ENCODE peak calls at places on chromosome 4, in six cellular contexts. C is transverse colon, X is stomach, H is H1, W is upper lobe of left lung, R is HCT116. N is an unnamed sample.

GRCh38 chr4:120691536-120691935 is 231.0 kb downstream of the PRDM5 start:
- DNase-seq in C (no peak), X (no peak), H (no peak), W (no peak), R (no peak), N (no peak)

GRCh38 chr4:58042176-58042575 is 932.0 kb upstream of the IGFBP7 start:
- DNase-seq in C (no peak), X (no peak), H (no peak), W (no peak), R (no peak), N (no peak)

GRCh38 chr4:140326395-140326993 is 47.0 kb upstream of the SCOC start:
- DNase-seq in C (peak; percentile 14), X (no peak), H (no peak), W (no peak), R (peak; percentile 33), N (no peak)

GRCh38 chr4:156634612-156635011 is 337.0 kb downstream of the PDGFC start:
- DNase-seq in C (no peak), X (no peak), H (no peak), W (no peak), R (no peak), N (no peak)

GRCh38 chr4:187786190-187786589 is 209.4 kb upstream of the ZFP42 start:
- DNase-seq in C (no peak), X (no peak), H (no peak), W (no peak), R (no peak), N (no peak)

GRCh38 chr4:20256381-20256881 is 4.7 kb downstream of the SLIT2 start:
- DNase-seq in C (no peak), X (no peak), H (no peak), W (no peak), R (no peak), N (no peak)

GRCh38 chr4:1682860-1683259 is 1.3 kb downstream of the FAM53A start:
- DNase-seq in C (no peak), X (no peak), H (no peak), W (no peak), R (no peak), N (no peak)

GRCh38 chr4:153929651-153930050 is 140.8 kb upstream of the SFRP2 start:
- DNase-seq in C (no peak), X (no peak), H (no peak), W (no peak), R (no peak), N (no peak)

GRCh38 chr4:924107-925096 is 7.7 kb downstream of the GAK start:
- DNase-seq in C (peak; percentile 33), X (no peak), H (no peak), W (no peak), R (no peak), N (no peak)

GRCh38 chr4:85708468-85708867 is 233.5 kb downstream of the ARHGAP24 start:
- DNase-seq in C (no peak), X (no peak), H (no peak), W (no peak), R (no peak), N (no peak)

GRCh38 chr4:122584517-122584916 is 36.3 kb downstream of the IL21 start:
- DNase-seq in C (no peak), X (no peak), H (no peak), W (no peak), R (no peak), N (no peak)

GRCh38 chr4:158003212-158003611 is 169.6 kb downstream of the GASK1B start:
- DNase-seq in C (no peak), X (no peak), H (no peak), W (no peak), R (no peak), N (no peak)

GRCh38 chr4:147940144-147940543 is 208.3 kb downstream of the ARHGAP10 start:
- DNase-seq in C (no peak), X (no peak), H (no peak), W (no peak), R (no peak), N (no peak)

GRCh38 chr4:54998991-54999390 is 126.4 kb downstream of the KDR start:
- DNase-seq in C (no peak), X (no peak), H (no peak), W (no peak), R (no peak), N (no peak)

DNA sequence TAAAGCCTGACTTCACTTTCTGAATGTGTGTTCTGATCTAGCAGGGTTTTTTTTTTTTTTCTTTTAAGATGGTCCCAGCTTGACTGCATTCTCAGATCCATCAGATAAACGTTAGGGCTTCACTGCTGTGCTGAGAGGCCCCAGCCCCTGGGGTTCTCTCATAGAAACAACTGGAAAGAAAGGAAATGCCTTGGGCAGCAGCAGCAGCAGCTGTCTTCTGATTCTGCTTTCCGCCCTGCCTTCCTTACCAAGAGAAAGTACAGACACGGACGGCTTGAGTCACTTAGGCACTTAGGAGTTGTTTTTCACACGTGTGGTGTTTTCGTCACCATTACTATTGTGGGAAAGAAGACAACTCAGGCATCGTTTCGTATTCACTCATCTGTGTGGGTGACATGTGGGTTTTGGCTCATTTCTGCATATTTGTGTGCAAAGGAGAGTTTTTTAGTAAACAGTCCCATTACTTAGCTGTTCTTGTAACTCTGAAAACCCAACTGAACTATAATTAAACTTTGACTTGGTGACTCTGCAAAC is 172.0 kb downstream of the PTTG2 start:
- DNase-seq in C (peak; percentile 59), X (no peak), H (no peak), W (no peak), R (no peak), N (peak; percentile 27)
- TF ChIP-seq POLR2AphosphoS5 in C (peak; percentile 82), X (peak; percentile 93), H (no peak), W (peak; percentile 33), R (no peak), N (peak; percentile 70)

DNA sequence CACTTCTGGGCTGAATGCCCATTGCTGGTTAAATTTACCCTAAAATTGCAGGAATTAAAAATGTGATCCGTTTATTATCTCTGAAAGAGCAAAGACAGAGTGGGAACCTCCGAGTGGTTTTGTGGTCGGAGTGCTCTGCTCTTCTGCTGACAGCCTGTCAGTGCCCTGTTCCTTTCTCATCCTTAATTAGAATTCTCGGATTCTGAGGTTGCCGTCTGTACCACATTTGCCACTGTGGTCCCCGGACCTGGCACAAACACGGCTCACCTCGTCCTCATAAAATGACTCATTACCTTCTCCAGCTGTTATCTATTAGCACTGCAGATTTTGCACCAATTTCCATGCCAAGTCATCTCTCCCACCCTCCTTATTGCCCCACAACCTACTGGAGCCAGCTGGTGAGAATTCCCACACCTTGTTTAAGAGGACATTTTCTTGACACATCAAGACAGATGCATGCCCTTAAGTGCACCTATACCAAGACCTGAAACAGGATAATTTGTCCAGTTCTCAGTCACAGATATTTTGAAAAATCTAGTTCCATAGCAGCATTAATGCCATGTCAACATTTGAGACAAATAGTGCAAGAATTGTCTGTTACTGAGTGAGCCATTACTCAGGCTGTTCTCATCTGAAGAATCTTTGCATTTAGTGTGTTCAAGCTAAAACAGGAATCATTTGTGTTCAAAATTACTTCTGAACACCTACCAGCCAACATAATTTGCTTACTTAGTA is 355.1 kb downstream of the KCNIP4 start:
- DNase-seq in C (no peak), X (no peak), H (no peak), W (no peak), R (no peak), N (no peak)
- TF ChIP-seq POLR2AphosphoS5 in C (no peak), X (no peak), H (no peak), W (no peak), R (no peak), N (no peak)

DNA sequence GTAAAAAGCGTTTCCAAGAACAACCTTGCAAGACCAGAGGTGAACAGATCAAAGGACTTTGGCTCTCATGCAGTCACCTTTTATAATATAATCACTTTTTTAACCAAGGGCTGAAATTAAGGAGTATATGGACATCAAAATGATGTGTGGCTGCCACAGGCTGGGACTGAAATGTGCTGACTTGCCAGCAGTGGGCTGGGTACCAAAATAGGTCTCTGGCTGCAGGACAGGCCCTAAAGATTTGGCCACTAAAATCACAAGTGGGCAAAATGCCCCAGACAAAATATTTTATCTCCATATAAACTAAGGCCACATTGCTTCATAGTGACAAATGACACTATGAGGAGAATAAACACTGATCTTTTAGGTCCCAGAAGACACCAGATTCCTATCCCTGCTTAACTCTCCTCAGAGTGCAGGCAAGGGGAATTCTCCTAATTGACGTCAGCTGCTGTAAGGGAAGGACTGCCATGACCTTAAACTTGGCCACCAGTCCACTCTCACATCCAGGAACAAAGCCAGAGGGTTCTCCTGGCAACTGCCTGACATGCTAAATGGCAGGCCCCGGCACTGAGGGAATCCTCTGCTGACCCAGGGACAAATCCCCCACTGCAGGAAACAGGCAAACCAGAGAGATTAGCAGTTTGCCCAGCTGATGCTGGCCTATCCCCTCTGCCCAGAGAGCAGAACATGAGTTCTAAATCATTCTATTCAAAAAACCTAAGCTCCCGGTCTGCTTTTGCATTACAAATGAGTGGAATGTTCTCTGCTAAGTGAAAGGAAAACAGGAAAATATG is 155.8 kb downstream of the PPP3CA start:
- DNase-seq in C (peak; percentile 50), X (peak; percentile 73), H (no peak), W (no peak), R (no peak), N (no peak)
- TF ChIP-seq POLR2AphosphoS5 in C (peak; percentile 79), X (peak; percentile 90), H (no peak), W (peak; percentile 63), R (no peak), N (no peak)

GRCh38 chr4:93217423-93217822 is 611.1 kb upstream of the ATOH1 start:
- DNase-seq in C (no peak), X (no peak), H (no peak), W (no peak), R (no peak), N (no peak)
- TF ChIP-seq POLR2AphosphoS5 in C (no peak), X (no peak), H (no peak), W (no peak), R (no peak), N (no peak)